ENCODE peak calls at places on chromosomes 16 and 17, in nine cellular contexts. One of them, this sample, is unnamed.

GRCh38 chr17:10295728-10296343 is 77.0 kb downstream of the MYH13 start:
- DNase-seq in stimulated activated CD4-positive, alpha-beta T cell treated with anti-CD3 and anti-CD28 coated beads, Interleukin-2, amount 100 ng/mL, for 24 hours: peak
- DNase-seq in activated T-cell treated with anti-CD3 and anti-CD28 coated beads for 1 hour: no peak
- DNase-seq in activated CD8-positive, alpha-beta memory T cell treated with anti-CD3 and anti-CD28 coated beads for 48 hours: peak
- DNase-seq in hepatic stellate cell: no peak
- DNase-seq in GF-D8: peak
- DNase-seq in WERI-Rb-1: peak
- DNase-seq in RWPE1: peak
- DNase-seq in skeletal muscle cell: no peak
- DNase-seq in this sample: no peak

GRCh38 chr17:42913527-42913926 is 12.9 kb downstream of the G6PC1 start:
- DNase-seq in RWPE1: no peak
- DNase-seq in skeletal muscle cell: no peak
- DNase-seq in activated CD8-positive, alpha-beta memory T cell treated with anti-CD3 and anti-CD28 coated beads for 48 hours: no peak
- DNase-seq in activated T-cell treated with anti-CD3 and anti-CD28 coated beads for 1 hour: no peak
- DNase-seq in stimulated activated CD4-positive, alpha-beta T cell treated with anti-CD3 and anti-CD28 coated beads, Interleukin-2, amount 100 ng/mL, for 24 hours: no peak
- DNase-seq in hepatic stellate cell: no peak
- DNase-seq in WERI-Rb-1: no peak
- DNase-seq in GF-D8: no peak
- DNase-seq in this sample: no peak

GRCh38 chr17:17060001-17060929 is 18.0 kb downstream of the MPRIP start:
- DNase-seq in RWPE1: no peak
- DNase-seq in activated T-cell treated with anti-CD3 and anti-CD28 coated beads for 1 hour: no peak
- DNase-seq in stimulated activated CD4-positive, alpha-beta T cell treated with anti-CD3 and anti-CD28 coated beads, Interleukin-2, amount 100 ng/mL, for 24 hours: no peak
- DNase-seq in activated CD8-positive, alpha-beta memory T cell treated with anti-CD3 and anti-CD28 coated beads for 48 hours: no peak
- DNase-seq in hepatic stellate cell: no peak
- DNase-seq in GF-D8: no peak
- DNase-seq in skeletal muscle cell: no peak
- DNase-seq in WERI-Rb-1: no peak
- DNase-seq in this sample: no peak

GRCh38 chr17:17129466-17129865 is 76.7 kb downstream of the PLD6 start:
- DNase-seq in skeletal muscle cell: no peak
- DNase-seq in hepatic stellate cell: no peak
- DNase-seq in RWPE1: no peak
- DNase-seq in stimulated activated CD4-positive, alpha-beta T cell treated with anti-CD3 and anti-CD28 coated beads, Interleukin-2, amount 100 ng/mL, for 24 hours: no peak
- DNase-seq in activated CD8-positive, alpha-beta memory T cell treated with anti-CD3 and anti-CD28 coated beads for 48 hours: no peak
- DNase-seq in WERI-Rb-1: no peak
- DNase-seq in activated T-cell treated with anti-CD3 and anti-CD28 coated beads for 1 hour: no peak
- DNase-seq in GF-D8: no peak
- DNase-seq in this sample: no peak

GRCh38 chr17:1561420-1562177 is 993 bp downstream of the PITPNA start:
- DNase-seq in hepatic stellate cell: peak
- DNase-seq in skeletal muscle cell: no peak
- DNase-seq in WERI-Rb-1: no peak
- DNase-seq in stimulated activated CD4-positive, alpha-beta T cell treated with anti-CD3 and anti-CD28 coated beads, Interleukin-2, amount 100 ng/mL, for 24 hours: peak
- DNase-seq in GF-D8: no peak
- DNase-seq in activated T-cell treated with anti-CD3 and anti-CD28 coated beads for 1 hour: peak
- DNase-seq in activated CD8-positive, alpha-beta memory T cell treated with anti-CD3 and anti-CD28 coated beads for 48 hours: peak
- DNase-seq in RWPE1: peak
- DNase-seq in this sample: peak

GRCh38 chr17:8664426-8665105 is 34.0 kb upstream of the MYH10 start:
- DNase-seq in RWPE1: no peak
- DNase-seq in hepatic stellate cell: no peak
- DNase-seq in GF-D8: no peak
- DNase-seq in stimulated activated CD4-positive, alpha-beta T cell treated with anti-CD3 and anti-CD28 coated beads, Interleukin-2, amount 100 ng/mL, for 24 hours: no peak
- DNase-seq in skeletal muscle cell: no peak
- DNase-seq in activated T-cell treated with anti-CD3 and anti-CD28 coated beads for 1 hour: no peak
- DNase-seq in WERI-Rb-1: no peak
- DNase-seq in activated CD8-positive, alpha-beta memory T cell treated with anti-CD3 and anti-CD28 coated beads for 48 hours: no peak
- DNase-seq in this sample: no peak

GRCh38 chr16:15963307-15963910 is 14.0 kb downstream of the ABCC1 start:
- DNase-seq in WERI-Rb-1: no peak
- DNase-seq in RWPE1: no peak
- DNase-seq in GF-D8: no peak
- DNase-seq in skeletal muscle cell: no peak
- DNase-seq in hepatic stellate cell: no peak
- DNase-seq in activated CD8-positive, alpha-beta memory T cell treated with anti-CD3 and anti-CD28 coated beads for 48 hours: no peak
- DNase-seq in activated T-cell treated with anti-CD3 and anti-CD28 coated beads for 1 hour: no peak
- DNase-seq in stimulated activated CD4-positive, alpha-beta T cell treated with anti-CD3 and anti-CD28 coated beads, Interleukin-2, amount 100 ng/mL, for 24 hours: no peak
- DNase-seq in this sample: no peak

GRCh38 chr17:61158372-61158771 is 241.3 kb upstream of the TBX2 start:
- DNase-seq in WERI-Rb-1: no peak
- DNase-seq in hepatic stellate cell: no peak
- DNase-seq in stimulated activated CD4-positive, alpha-beta T cell treated with anti-CD3 and anti-CD28 coated beads, Interleukin-2, amount 100 ng/mL, for 24 hours: no peak
- DNase-seq in skeletal muscle cell: no peak
- DNase-seq in RWPE1: no peak
- DNase-seq in activated T-cell treated with anti-CD3 and anti-CD28 coated beads for 1 hour: no peak
- DNase-seq in GF-D8: no peak
- DNase-seq in activated CD8-positive, alpha-beta memory T cell treated with anti-CD3 and anti-CD28 coated beads for 48 hours: no peak
- DNase-seq in this sample: no peak

GRCh38 chr17:44219126-44219635 is 294 bp downstream of the UBTF start:
- DNase-seq in hepatic stellate cell: peak
- DNase-seq in activated CD8-positive, alpha-beta memory T cell treated with anti-CD3 and anti-CD28 coated beads for 48 hours: no peak
- DNase-seq in GF-D8: peak
- DNase-seq in WERI-Rb-1: no peak
- DNase-seq in RWPE1: peak
- DNase-seq in stimulated activated CD4-positive, alpha-beta T cell treated with anti-CD3 and anti-CD28 coated beads, Interleukin-2, amount 100 ng/mL, for 24 hours: peak
- DNase-seq in activated T-cell treated with anti-CD3 and anti-CD28 coated beads for 1 hour: peak
- DNase-seq in skeletal muscle cell: no peak
- DNase-seq in this sample: peak

GRCh38 chr16:85750021-85750826 is 672 bp downstream of the C16orf74 start:
- DNase-seq in GF-D8: peak
- DNase-seq in WERI-Rb-1: peak
- DNase-seq in RWPE1: peak
- DNase-seq in activated T-cell treated with anti-CD3 and anti-CD28 coated beads for 1 hour: no peak
- DNase-seq in hepatic stellate cell: peak
- DNase-seq in skeletal muscle cell: peak
- DNase-seq in stimulated activated CD4-positive, alpha-beta T cell treated with anti-CD3 and anti-CD28 coated beads, Interleukin-2, amount 100 ng/mL, for 24 hours: peak
- DNase-seq in activated CD8-positive, alpha-beta memory T cell treated with anti-CD3 and anti-CD28 coated beads for 48 hours: no peak
- DNase-seq in this sample: no peak

GRCh38 chr17:45305532-45306087 is 11.2 kb downstream of the MAP3K14 start:
- DNase-seq in activated CD8-positive, alpha-beta memory T cell treated with anti-CD3 and anti-CD28 coated beads for 48 hours: no peak
- DNase-seq in hepatic stellate cell: no peak
- DNase-seq in GF-D8: no peak
- DNase-seq in activated T-cell treated with anti-CD3 and anti-CD28 coated beads for 1 hour: no peak
- DNase-seq in RWPE1: no peak
- DNase-seq in skeletal muscle cell: peak
- DNase-seq in WERI-Rb-1: no peak
- DNase-seq in stimulated activated CD4-positive, alpha-beta T cell treated with anti-CD3 and anti-CD28 coated beads, Interleukin-2, amount 100 ng/mL, for 24 hours: no peak
- DNase-seq in this sample: no peak

GRCh38 chr16:23030001-23030400 is 119.3 kb downstream of the USP31 start:
- DNase-seq in RWPE1: no peak
- DNase-seq in skeletal muscle cell: no peak
- DNase-seq in hepatic stellate cell: no peak
- DNase-seq in GF-D8: no peak
- DNase-seq in activated CD8-positive, alpha-beta memory T cell treated with anti-CD3 and anti-CD28 coated beads for 48 hours: no peak
- DNase-seq in activated T-cell treated with anti-CD3 and anti-CD28 coated beads for 1 hour: no peak
- DNase-seq in WERI-Rb-1: no peak
- DNase-seq in stimulated activated CD4-positive, alpha-beta T cell treated with anti-CD3 and anti-CD28 coated beads, Interleukin-2, amount 100 ng/mL, for 24 hours: no peak
- DNase-seq in this sample: no peak

GRCh38 chr16:62678796-62679195 is 642.6 kb upstream of the CDH8 start:
- DNase-seq in activated CD8-positive, alpha-beta memory T cell treated with anti-CD3 and anti-CD28 coated beads for 48 hours: no peak
- DNase-seq in skeletal muscle cell: no peak
- DNase-seq in GF-D8: no peak
- DNase-seq in activated T-cell treated with anti-CD3 and anti-CD28 coated beads for 1 hour: no peak
- DNase-seq in WERI-Rb-1: no peak
- DNase-seq in RWPE1: no peak
- DNase-seq in stimulated activated CD4-positive, alpha-beta T cell treated with anti-CD3 and anti-CD28 coated beads, Interleukin-2, amount 100 ng/mL, for 24 hours: no peak
- DNase-seq in hepatic stellate cell: no peak
- DNase-seq in this sample: no peak

GRCh38 chr16:49701867-49702494 is 153.9 kb downstream of the ZNF423 start:
- DNase-seq in activated CD8-positive, alpha-beta memory T cell treated with anti-CD3 and anti-CD28 coated beads for 48 hours: no peak
- DNase-seq in WERI-Rb-1: peak
- DNase-seq in hepatic stellate cell: peak
- DNase-seq in skeletal muscle cell: peak
- DNase-seq in RWPE1: no peak
- DNase-seq in activated T-cell treated with anti-CD3 and anti-CD28 coated beads for 1 hour: no peak
- DNase-seq in GF-D8: no peak
- DNase-seq in stimulated activated CD4-positive, alpha-beta T cell treated with anti-CD3 and anti-CD28 coated beads, Interleukin-2, amount 100 ng/mL, for 24 hours: no peak
- DNase-seq in this sample: no peak

GRCh38 chr16:29852654-29853053 is 10.4 kb downstream of the CDIPT start:
- DNase-seq in RWPE1: no peak
- DNase-seq in activated CD8-positive, alpha-beta memory T cell treated with anti-CD3 and anti-CD28 coated beads for 48 hours: no peak
- DNase-seq in hepatic stellate cell: peak
- DNase-seq in activated T-cell treated with anti-CD3 and anti-CD28 coated beads for 1 hour: no peak
- DNase-seq in stimulated activated CD4-positive, alpha-beta T cell treated with anti-CD3 and anti-CD28 coated beads, Interleukin-2, amount 100 ng/mL, for 24 hours: no peak
- DNase-seq in skeletal muscle cell: peak
- DNase-seq in GF-D8: no peak
- DNase-seq in WERI-Rb-1: no peak
- DNase-seq in this sample: no peak

GRCh38 chr17:30379303-30380105 is 777 bp downstream of the CPD start:
- DNase-seq in activated CD8-positive, alpha-beta memory T cell treated with anti-CD3 and anti-CD28 coated beads for 48 hours: peak
- DNase-seq in stimulated activated CD4-positive, alpha-beta T cell treated with anti-CD3 and anti-CD28 coated beads, Interleukin-2, amount 100 ng/mL, for 24 hours: peak
- DNase-seq in activated T-cell treated with anti-CD3 and anti-CD28 coated beads for 1 hour: peak
- DNase-seq in RWPE1: no peak
- DNase-seq in GF-D8: no peak
- DNase-seq in WERI-Rb-1: peak
- DNase-seq in skeletal muscle cell: no peak
- DNase-seq in hepatic stellate cell: peak
- DNase-seq in this sample: no peak

GRCh38 chr16:28863929-28864886 is 565 bp downstream of the SH2B1 start:
- DNase-seq in RWPE1: no peak
- DNase-seq in skeletal muscle cell: no peak
- DNase-seq in activated CD8-positive, alpha-beta memory T cell treated with anti-CD3 and anti-CD28 coated beads for 48 hours: no peak
- DNase-seq in stimulated activated CD4-positive, alpha-beta T cell treated with anti-CD3 and anti-CD28 coated beads, Interleukin-2, amount 100 ng/mL, for 24 hours: no peak
- DNase-seq in activated T-cell treated with anti-CD3 and anti-CD28 coated beads for 1 hour: no peak
- DNase-seq in WERI-Rb-1: no peak
- DNase-seq in hepatic stellate cell: peak
- DNase-seq in GF-D8: no peak
- DNase-seq in this sample: no peak

GRCh38 chr16:50313596-50314483 is 47.5 kb downstream of the ADCY7 start:
- DNase-seq in WERI-Rb-1: no peak
- DNase-seq in RWPE1: no peak
- DNase-seq in skeletal muscle cell: no peak
- DNase-seq in hepatic stellate cell: peak
- DNase-seq in activated CD8-positive, alpha-beta memory T cell treated with anti-CD3 and anti-CD28 coated beads for 48 hours: no peak
- DNase-seq in activated T-cell treated with anti-CD3 and anti-CD28 coated beads for 1 hour: peak
- DNase-seq in stimulated activated CD4-positive, alpha-beta T cell treated with anti-CD3 and anti-CD28 coated beads, Interleukin-2, amount 100 ng/mL, for 24 hours: peak
- DNase-seq in GF-D8: peak
- DNase-seq in this sample: no peak

This sample was measured in activated CD4-positive, alpha-beta T cell treated with anti-CD3 and anti-CD28 coated beads, Interleukin-2, amount 50 U/mL, for 24 hours.